ENCODE peak calls at places on chromosomes 7 and 10, in five cellular contexts. N is NCI-H510A; L is activated CD8-positive, alpha-beta memory T cell treated with anti-CD3 and anti-CD28 coated beads for 48 hours; Z is T-helper 17 cell; H is CD8-positive, alpha-beta memory T cell. J is an unnamed sample.

GRCh38 chr10:61971016-61971350 is 69.5 kb downstream of the ARID5B start:
- DNase-seq in L (no peak), H (no peak), Z (no peak), N (no peak), J (no peak)

GRCh38 chr7:151764056-151764920 is 112.6 kb downstream of the PRKAG2 start:
- DNase-seq in L (no peak), H (no peak), N (no peak), Z (no peak), J (no peak)

GRCh38 chr7:1033546-1034145 is 10.7 kb upstream of the GPR146 start:
- DNase-seq in N (no peak), L (no peak), H (peak; percentile 65), Z (no peak), J (no peak)

GRCh38 chr10:71562181-71562580 is 157.4 kb downstream of the C10orf105 start:
- DNase-seq in H (no peak), N (no peak), Z (no peak), L (no peak), J (no peak)

GRCh38 chr7:112770051-112770450 is 20.1 kb downstream of the TMEM168 start:
- DNase-seq in H (no peak), L (no peak), N (no peak), Z (no peak), J (no peak)

GRCh38 chr10:120181154-120181553 is 275.9 kb upstream of the PLPP4 start:
- DNase-seq in Z (no peak), H (no peak), N (no peak), L (no peak), J (no peak)

GRCh38 chr10:4498763-4499251 is 327.2 kb upstream of the AKR1E2 start:
- DNase-seq in L (no peak), N (no peak), H (no peak), Z (no peak), J (no peak)

GRCh38 chr7:138864667-138865066 is 66.7 kb upstream of the ATP6V0A4 start:
- DNase-seq in H (no peak), N (no peak), L (no peak), Z (no peak), J (no peak)

GRCh38 chr10:86377797-86378146 is 11.2 kb upstream of the GRID1 start:
- DNase-seq in H (no peak), L (no peak), N (no peak), Z (no peak), J (peak; percentile 15)

GRCh38 chr10:74008212-74008731 is 10.4 kb downstream of the VCL start:
- DNase-seq in H (no peak), Z (no peak), N (no peak), L (no peak), J (no peak)

GRCh38 chr7:99120503-99120902 is 23.4 kb downstream of the SMURF1 start:
- DNase-seq in L (no peak), Z (no peak), H (no peak), N (no peak), J (no peak)

GRCh38 chr7:36726806-36727503 is 2.7 kb upstream of the AOAH start:
- DNase-seq in N (no peak), H (no peak), L (no peak), Z (no peak), J (no peak)

GRCh38 chr10:119761106-119761505 is 35.3 kb downstream of the INPP5F start:
- DNase-seq in Z (no peak), L (no peak), H (no peak), N (no peak), J (no peak)

GRCh38 chr10:93445978-93446720 is 36.0 kb downstream of the MYOF start:
- DNase-seq in Z (no peak), L (no peak), H (no peak), N (no peak), J (no peak)

GRCh38 chr7:92768501-92769360 is 67.6 kb downstream of the CDK6 start:
- DNase-seq in N (no peak), H (no peak), L (no peak), Z (no peak), J (no peak)

GRCh38 chr7:155357573-155358041 is 59.9 kb downstream of the INSIG1 start:
- DNase-seq in L (no peak), Z (no peak), N (no peak), H (no peak), J (no peak)

GRCh38 chr10:4947039-4947634 is 16.1 kb upstream of the AKR1C1 start:
- DNase-seq in Z (no peak), L (no peak), H (no peak), N (no peak), J (no peak)

GRCh38 chr10:48523212-48523819 is 81.6 kb downstream of the ARHGAP22 start:
- DNase-seq in N (no peak), Z (no peak), L (no peak), H (no peak), J (no peak)

GRCh38 chr7:3639253-3639652 is 338.2 kb downstream of the SDK1 start:
- DNase-seq in H (no peak), Z (no peak), N (no peak), L (no peak), J (no peak)

GRCh38 chr10:48703776-48704555 is 19.3 kb downstream of the WDFY4 start:
- DNase-seq in H (no peak), Z (no peak), N (no peak), L (no peak), J (no peak)

GRCh38 chr10:133189726-133190125 is 29.7 kb downstream of the KNDC1 start:
- DNase-seq in Z (no peak), L (no peak), H (no peak), N (no peak), J (no peak)